ENCODE peak calls at places on chromosome 19, in five cellular contexts. V is IMR-90, A is heart right ventricle, C is suprapubic skin, B is uterus. K is an unnamed sample.
A peak's percentile ranks its signal among the peaks of the same experiment; 100 is the strongest.

GRCh38 chr19:55640043-55640576 is 692 bp upstream of the ZNF580 start:
- DNase-seq in C (no peak), B (no peak), A (peak; percentile 71), V (peak; percentile 68), K (peak; percentile 40)

GRCh38 chr19:42246869-42247630 is 4.6 kb upstream of the GSK3A start:
- DNase-seq in V (peak; percentile 10), B (peak; percentile 31), A (no peak), C (no peak), K (no peak)

GRCh38 chr19:53580871-53581835 is 43.2 kb downstream of the ZNF331 start:
- DNase-seq in V (no peak), C (no peak), B (no peak), A (no peak), K (no peak)

GRCh38 chr19:13026478-13026999 is 31.3 kb downstream of the NFIX start:
- DNase-seq in V (peak; percentile 57), A (no peak), B (no peak), C (no peak), K (no peak)

GRCh38 chr19:1312732-1313694 is 27.3 kb downstream of the EFNA2 start:
- DNase-seq in A (no peak), B (no peak), V (peak; percentile 58), C (no peak), K (peak; percentile 75)

GRCh38 chr19:36136975-36137686 is 2.7 kb upstream of the CAPNS1 start:
- DNase-seq in B (peak; percentile 50), A (peak; percentile 48), C (no peak), V (peak; percentile 23), K (peak; percentile 91)

GRCh38 chr19:17402982-17403855 is 2.2 kb downstream of the BST2 start:
- DNase-seq in B (no peak), C (no peak), V (no peak), A (peak; percentile 48), K (no peak)

GRCh38 chr19:1942078-1942933 is 1.3 kb downstream of the CSNK1G2 start:
- DNase-seq in B (peak; percentile 69), V (peak; percentile 67), C (peak; percentile 91), A (peak; percentile 65), K (peak; percentile 58)

GRCh38 chr19:14763497-14764145 is 14.7 kb downstream of the ADGRE2 start:
- DNase-seq in V (no peak), A (no peak), B (no peak), C (no peak), K (no peak)

GRCh38 chr19:42023943-42024260 is 29.9 kb upstream of the ATP1A3 start:
- DNase-seq in A (no peak), B (no peak), V (no peak), C (no peak), K (no peak)

DNA sequence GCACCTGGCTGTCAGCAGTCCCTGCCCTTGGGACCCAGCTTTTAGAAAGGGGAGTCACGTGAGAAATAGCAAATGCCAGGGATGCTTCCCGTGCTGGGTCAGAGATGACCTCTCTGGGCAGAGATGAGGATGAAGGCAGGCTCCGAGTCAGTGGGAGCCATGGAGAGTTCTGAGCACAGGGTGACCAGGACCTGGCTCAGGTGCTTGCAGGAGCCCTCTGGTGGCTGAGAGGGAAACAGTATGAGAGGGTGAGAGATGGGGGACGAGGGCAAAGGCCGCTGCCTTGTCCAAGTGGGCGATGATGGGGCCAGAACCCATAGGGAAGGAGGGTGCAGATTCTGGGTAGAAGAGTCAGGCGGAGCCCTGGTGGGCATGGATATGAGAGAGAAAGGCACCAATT is 15.8 kb downstream of the TMED1 start:
- DNase-seq in A (no peak), C (no peak), B (no peak), V (no peak), K (no peak)
- TF ChIP-seq CTCF in A (peak; percentile 28), C (no peak), B (no peak), V (peak; percentile 31), K (peak; percentile 42)

DNA sequence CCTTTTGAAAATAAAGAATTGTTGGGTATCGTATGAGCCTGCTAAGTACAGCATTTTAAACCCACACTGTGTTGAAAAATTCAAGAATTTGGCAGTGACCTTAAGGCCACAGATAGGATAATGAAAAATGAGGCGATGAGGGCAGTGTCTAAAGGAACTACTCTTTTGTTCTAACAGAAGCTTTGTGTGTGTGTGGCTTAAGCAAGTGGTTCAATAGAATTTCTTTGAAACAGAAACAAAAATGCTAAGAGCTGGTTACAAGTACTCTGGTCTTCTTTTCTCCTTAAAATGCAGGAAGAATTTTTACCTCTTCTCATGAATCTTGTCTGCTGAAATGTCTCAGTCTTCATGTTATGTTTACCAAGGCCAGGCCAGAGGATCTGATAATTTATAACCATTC is 279.5 kb downstream of the ZNF536 start:
- DNase-seq in C (no peak), A (no peak), V (no peak), B (no peak), K (no peak)
- H3K4me1 ChIP-seq in C (no peaks in the 10 kb centered on the region), A (no peaks in the 10 kb centered on the region), V (no peaks in the 10 kb centered on the region), B (no peaks in the 10 kb centered on the region), K (no peaks in the 10 kb centered on the region)

GRCh38 chr19:18778826-18779354 is 12.2 kb downstream of the COMP start:
- DNase-seq in B (no peak), C (no peak), A (no peak), V (no peak), K (no peak)
- H3K27me3 ChIP-seq in B (no peaks in the 10 kb centered on the region), C (no peaks in the 10 kb centered on the region), A (no peaks in the 10 kb centered on the region), V (no peaks in the 10 kb centered on the region), K (peaks cover 58% of the 10 kb centered on the region)

GRCh38 chr19:4061683-4062575 is 4.8 kb downstream of the ZBTB7A start:
- DNase-seq in V (no peak), B (no peak), C (no peak), A (no peak), K (peak; percentile 52)

GRCh38 chr19:4064551-4065260 is 2.0 kb downstream of the ZBTB7A start:
- DNase-seq in B (peak; percentile 73), C (no peak), V (no peak), A (peak; percentile 63), K (no peak)

GRCh38 chr19:4062576-4063368 is 3.9 kb downstream of the ZBTB7A start:
- DNase-seq in C (no peak), B (no peak), A (no peak), V (no peak), K (no peak)

GRCh38 chr19:4064073-4064550 is 2.6 kb downstream of the ZBTB7A start:
- DNase-seq in V (peak; percentile 37), C (no peak), B (peak; percentile 59), A (peak; percentile 36), K (no peak)

DNA sequence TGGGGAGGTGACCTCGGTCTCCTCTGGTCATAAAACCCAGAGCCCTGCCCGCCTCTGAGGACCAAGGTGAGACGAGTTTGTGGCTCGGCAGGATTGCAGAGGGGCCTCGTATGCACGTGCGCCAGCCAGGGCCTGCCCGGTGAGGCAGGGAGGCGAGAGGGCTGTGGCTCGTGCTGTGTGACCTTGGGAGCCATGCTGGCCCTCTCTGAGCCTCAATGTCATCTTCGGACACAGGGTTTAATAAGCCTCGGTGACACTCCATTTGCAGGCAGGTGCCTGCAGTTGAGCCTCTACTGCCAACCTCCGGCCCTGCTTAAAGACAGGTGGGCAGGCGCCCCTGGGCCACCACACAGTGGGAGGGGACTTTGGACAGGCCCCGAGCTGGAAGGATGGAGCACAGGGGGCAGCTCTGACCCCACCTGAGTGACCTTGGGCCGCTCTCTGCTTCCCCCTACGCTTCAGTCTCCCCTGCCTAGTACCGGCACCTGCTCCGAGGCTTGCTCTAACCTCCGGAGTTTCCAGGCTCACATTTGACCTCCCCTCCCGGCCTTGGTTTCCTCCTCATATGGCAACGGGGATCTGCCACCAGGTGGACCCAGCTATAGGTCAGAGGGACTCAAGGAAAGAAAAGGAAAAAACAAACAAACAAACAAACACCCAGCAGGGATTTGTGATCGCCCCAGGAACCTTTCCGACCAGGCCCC is 3.2 kb downstream of the ZBTB7A start:
- DNase-seq in A (no peak), C (no peak), B (no peak), V (no peak), K (no peak)
- TF ChIP-seq CTCF in A (no peak), C (no peak), B (no peak), V (no peak), K (peak; percentile 21)

DNA sequence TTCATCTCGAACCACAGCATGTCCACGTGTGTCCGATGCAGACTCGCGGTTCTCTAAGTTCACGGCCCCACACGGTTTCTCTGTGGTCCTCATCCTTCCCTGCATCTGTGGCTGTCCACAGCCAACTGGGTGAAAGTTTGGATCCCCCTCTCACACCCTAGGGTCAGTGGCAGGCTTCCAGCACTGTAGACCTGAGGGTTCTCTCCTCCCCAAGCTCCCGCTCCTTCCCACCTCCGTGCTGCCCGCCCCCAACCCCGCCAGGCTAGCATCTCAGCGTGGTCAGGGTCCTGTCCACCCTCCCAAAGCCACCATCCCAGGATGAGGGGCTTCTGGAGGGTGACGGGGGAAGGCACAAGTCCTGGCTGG is 3.0 kb downstream of the ANGPTL4 start:
- DNase-seq in V (no peak), C (no peak), B (peak; percentile 59), A (no peak), K (no peak)
- H3K4me1 ChIP-seq in V (peaks cover 29% of the 10 kb centered on the region), C (peaks cover 87% of the 10 kb centered on the region), B (no peaks in the 10 kb centered on the region), A (peaks cover 45% of the 10 kb centered on the region), K (peaks cover 17% of the 10 kb centered on the region)

GRCh38 chr19:38361633-38362075 is 12.7 kb upstream of the PSMD8 start:
- DNase-seq in V (peak; percentile 57), A (peak; percentile 79), C (peak; percentile 87), B (peak; percentile 49), K (peak; percentile 62)
- H3K27me3 ChIP-seq in V (peaks cover 42% of the 10 kb centered on the region), A (peaks cover 21% of the 10 kb centered on the region), C (peaks cover 19% of the 10 kb centered on the region), B (no peaks in the 10 kb centered on the region), K (peaks cover 44% of the 10 kb centered on the region)

GRCh38 chr19:19386373-19386869 is 19.1 kb upstream of the GATAD2A start:
- DNase-seq in C (no peak), V (no peak), B (no peak), A (no peak), K (no peak)
- TF ChIP-seq CTCF in C (no peak), V (peak; percentile 28), B (no peak), A (no peak), K (peak; percentile 41)

DNA sequence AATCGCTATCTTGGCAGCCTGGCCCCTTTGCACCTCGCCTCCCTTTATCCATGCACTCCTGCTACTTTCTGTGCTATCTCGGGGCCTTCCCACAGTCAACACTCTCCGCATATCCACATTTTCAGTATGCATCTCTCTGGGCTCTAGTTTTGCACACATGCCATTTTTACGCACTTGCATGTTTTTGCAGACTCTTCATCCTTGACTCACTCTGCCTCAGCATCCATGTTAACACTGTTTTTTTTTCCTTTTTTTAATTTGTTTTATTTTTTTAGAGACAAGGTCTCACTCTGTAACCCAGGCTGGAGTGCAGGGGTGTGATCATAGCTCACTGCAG is 2.5 kb downstream of the MAMSTR start:
- DNase-seq in V (peak; percentile 52), A (no peak), B (no peak), C (no peak), K (no peak)
- H3K4me1 ChIP-seq in V (peaks cover 15% of the 10 kb centered on the region), A (peaks cover 46% of the 10 kb centered on the region), B (no peaks in the 10 kb centered on the region), C (peaks cover 54% of the 10 kb centered on the region), K (peaks cover 6% of the 10 kb centered on the region)